ENCODE peak calls at places on chromosomes 12 and 14, in four cellular contexts. C is NB4, Z is adrenal gland, W is body of pancreas. O is an unnamed sample.

GRCh38 chr14:67999290-67999689 is 179.7 kb downstream of the RAD51B start:
- DNase-seq in C (no peak), Z (no peak), W (no peak), O (no peak)

GRCh38 chr14:73740921-73741326 is 26.7 kb upstream of the PNMA1 start:
- DNase-seq in C (no peak), Z (peak), W (peak), O (peak)

GRCh38 chr12:6635856-6636521 is at the start of gene LPAR5:
- DNase-seq in C (peak), Z (peak), W (no peak), O (peak)

GRCh38 chr12:47794679-47795078 is 21.6 kb downstream of the SLC48A1 start:
- DNase-seq in C (no peak), Z (no peak), W (no peak), O (no peak)

GRCh38 chr12:89949457-89950195 is 241.0 kb upstream of the ATP2B1 start:
- DNase-seq in C (no peak), Z (no peak), W (no peak), O (no peak)

GRCh38 chr12:28925726-28926376 is 223.2 kb upstream of the FAR2 start:
- DNase-seq in C (no peak), Z (no peak), W (no peak), O (no peak)

GRCh38 chr14:33229269-33229924 is 290.7 kb downstream of the NPAS3 start:
- DNase-seq in C (no peak), Z (no peak), W (no peak), O (no peak)

GRCh38 chr12:6370576-6370935 is 4.8 kb downstream of the SCNN1A start:
- DNase-seq in C (no peak), Z (no peak), W (no peak), O (no peak)

GRCh38 chr12:92602476-92602875 is 100.3 kb upstream of the PLEKHG7 start:
- DNase-seq in C (no peak), Z (no peak), W (no peak), O (no peak)

GRCh38 chr14:64438181-64438839 is 27.0 kb upstream of the AKAP5 start:
- DNase-seq in C (no peak), Z (no peak), W (no peak), O (no peak)

GRCh38 chr12:132161046-132161781 is 17.0 kb downstream of the NOC4L start:
- DNase-seq in C (peak), Z (no peak), W (no peak), O (no peak)

GRCh38 chr14:53306267-53306721 is 153.2 kb upstream of the DDHD1 start:
- DNase-seq in C (peak), Z (peak), W (peak), O (peak)

GRCh38 chr14:32430326-32430725 is 101.2 kb downstream of the AKAP6 start:
- DNase-seq in C (no peak), Z (no peak), W (no peak), O (no peak)

GRCh38 chr12:2456813-2457186 is 338.0 kb upstream of the FKBP4 start:
- DNase-seq in C (no peak), Z (no peak), W (no peak), O (no peak)

GRCh38 chr12:104060791-104061190 is 3.5 kb upstream of the HCFC2 start:
- DNase-seq in C (no peak), Z (no peak), W (no peak), O (no peak)

GRCh38 chr12:100871335-100871734 is 76.8 kb downstream of the ANO4 start:
- DNase-seq in C (no peak), Z (no peak), W (no peak), O (no peak)

GRCh38 chr12:96198970-96199369 is 4.8 kb downstream of the ELK3 start:
- DNase-seq in C (peak), Z (no peak), W (no peak), O (no peak)

GRCh38 chr14:87430810-87431209 is 562.2 kb downstream of the GALC start:
- DNase-seq in C (no peak), Z (no peak), W (no peak), O (no peak)

GRCh38 chr12:122730215-122731014 is at the start of gene HCAR1:
- DNase-seq in C (no peak), Z (no peak), W (no peak), O (peak)

GRCh38 chr14:50677527-50678063 is 9.5 kb upstream of the SAV1 start:
- DNase-seq in C (peak), Z (no peak), W (no peak), O (no peak)

GRCh38 chr12:49428652-49429549 is 61.6 kb downstream of the SPATS2 start:
- DNase-seq in C (peak), Z (no peak), W (no peak), O (no peak)

GRCh38 chr12:10301103-10301502 is 6.6 kb upstream of the KLRD1 start:
- DNase-seq in C (no peak), Z (no peak), W (no peak), O (no peak)

GRCh38 chr12:111600296-111600562 is 1.1 kb upstream of the ATXN2 start:
- DNase-seq in C (no peak), Z (no peak), W (no peak), O (no peak)

GRCh38 chr12:25718081-25718731 is 165.1 kb upstream of the LMNTD1 start:
- DNase-seq in C (no peak), Z (no peak), W (no peak), O (no peak)

GRCh38 chr12:120412421-120412820 is 25.5 kb upstream of the COX6A1 start:
- DNase-seq in C (no peak), Z (no peak), W (no peak), O (no peak)

GRCh38 chr14:72616294-72616693 is 277.6 kb downstream of the DPF3 start:
- DNase-seq in C (no peak), Z (no peak), W (no peak), O (no peak)

GRCh38 chr12:11787437-11787836 is 138.0 kb downstream of the ETV6 start:
- DNase-seq in C (no peak), Z (no peak), W (no peak), O (no peak)

GRCh38 chr12:11782914-11783420 is 133.5 kb downstream of the ETV6 start:
- DNase-seq in C (no peak), Z (no peak), W (no peak), O (no peak)

GRCh38 chr12:11787921-11788849 is 138.7 kb downstream of the ETV6 start:
- DNase-seq in C (no peak), Z (no peak), W (no peak), O (no peak)

GRCh38 chr12:11785722-11786121 is 136.2 kb downstream of the ETV6 start:
- DNase-seq in C (no peak), Z (no peak), W (no peak), O (no peak)

DNA sequence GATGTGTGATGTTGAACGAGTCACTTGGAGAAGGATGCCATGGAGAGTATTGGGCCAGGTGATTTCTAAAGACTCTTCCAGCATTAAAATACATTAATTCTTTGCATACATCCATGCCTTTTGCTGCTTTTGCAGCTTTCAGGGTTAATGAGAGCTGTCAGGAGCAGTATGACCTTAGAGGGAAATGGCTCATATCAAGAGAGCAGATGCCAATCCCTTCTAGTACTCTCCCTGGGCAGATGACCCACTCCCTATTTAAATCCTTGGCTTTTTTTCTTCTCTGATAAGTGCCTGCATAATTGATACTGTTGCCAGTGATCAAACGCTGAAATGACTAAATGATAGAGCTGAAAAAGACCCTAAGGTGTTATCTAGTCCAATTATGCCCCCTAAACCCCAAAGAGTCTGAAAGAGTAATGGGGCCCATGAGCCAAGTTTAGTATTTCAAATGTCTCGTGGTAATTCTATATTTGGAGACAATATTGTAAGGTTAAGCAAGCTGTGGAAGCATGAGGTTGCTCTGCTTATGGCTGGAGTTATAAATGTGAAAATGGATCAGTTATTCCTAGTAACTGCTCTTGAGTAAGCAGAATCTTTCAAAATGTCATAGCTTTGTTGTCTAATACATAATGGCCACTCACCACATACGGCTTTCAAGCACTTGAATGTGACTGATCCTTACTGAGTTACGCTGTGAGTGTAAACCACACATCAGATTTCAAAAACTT is 137.3 kb downstream of the ETV6 start:
- DNase-seq in C (no peak), Z (no peak), W (no peak), O (no peak)
- TF ChIP-seq CTCF in C (no peak), Z (no peak), W (no peak), O (no peak)

DNA sequence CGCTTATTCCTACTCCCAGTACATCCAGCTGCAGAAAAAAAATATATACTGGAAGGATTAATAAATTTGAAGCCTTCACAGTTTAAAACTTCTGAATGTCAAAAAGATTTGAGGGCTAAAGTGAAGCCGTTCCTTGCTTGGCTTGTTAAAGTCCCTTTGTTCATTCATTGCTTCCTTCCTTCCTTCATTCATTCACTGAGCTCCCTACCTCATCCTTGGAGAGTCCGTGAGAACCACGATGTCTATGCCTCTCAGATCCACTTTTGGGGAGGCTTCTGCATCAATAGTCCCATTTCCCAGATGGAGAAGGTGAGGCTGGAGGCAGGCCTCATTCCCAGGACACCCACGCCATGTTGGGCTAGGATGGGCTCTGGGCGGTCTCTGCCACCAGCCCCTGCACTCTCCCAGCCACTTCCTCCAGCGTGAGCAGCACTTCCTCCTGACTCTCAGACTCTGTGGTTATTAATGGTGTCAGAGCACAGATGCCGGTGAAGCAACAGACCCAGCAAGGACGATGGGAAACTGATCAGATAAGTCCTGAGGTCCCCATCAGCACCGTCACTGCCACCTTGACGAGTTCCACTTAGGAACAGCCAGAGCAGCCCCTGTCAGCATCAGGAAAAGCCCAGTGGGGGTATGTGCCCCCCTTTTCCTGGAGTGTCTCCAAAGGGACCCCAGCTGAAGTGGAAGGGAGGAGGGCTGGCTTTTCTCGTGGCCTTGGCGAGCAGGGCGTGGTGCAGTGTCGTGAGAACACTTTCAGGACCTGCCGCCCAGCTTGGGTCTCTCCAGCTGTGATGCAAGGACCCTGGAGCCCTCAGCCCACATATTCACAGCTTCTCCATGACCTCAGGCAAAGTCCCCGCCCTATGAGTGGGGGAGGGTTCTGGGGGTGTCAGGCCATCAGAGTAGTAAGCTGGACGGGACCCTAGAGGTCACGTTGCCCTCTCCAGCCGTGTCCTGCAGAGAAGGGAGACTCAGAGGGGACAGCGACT is 21.2 kb downstream of the ASB2 start:
- DNase-seq in C (peak), Z (no peak), W (no peak), O (no peak)
- H3K4me3 ChIP-seq in C (peak), Z (no peak), W (no peak), O (peak)

GRCh38 chr12:53599579-53599978 is 26.6 kb downstream of the ATF7 start:
- DNase-seq in C (no peak), Z (no peak), W (no peak), O (no peak)
- TF ChIP-seq CTCF in C (no peak), Z (peak), W (peak), O (no peak)

DNA sequence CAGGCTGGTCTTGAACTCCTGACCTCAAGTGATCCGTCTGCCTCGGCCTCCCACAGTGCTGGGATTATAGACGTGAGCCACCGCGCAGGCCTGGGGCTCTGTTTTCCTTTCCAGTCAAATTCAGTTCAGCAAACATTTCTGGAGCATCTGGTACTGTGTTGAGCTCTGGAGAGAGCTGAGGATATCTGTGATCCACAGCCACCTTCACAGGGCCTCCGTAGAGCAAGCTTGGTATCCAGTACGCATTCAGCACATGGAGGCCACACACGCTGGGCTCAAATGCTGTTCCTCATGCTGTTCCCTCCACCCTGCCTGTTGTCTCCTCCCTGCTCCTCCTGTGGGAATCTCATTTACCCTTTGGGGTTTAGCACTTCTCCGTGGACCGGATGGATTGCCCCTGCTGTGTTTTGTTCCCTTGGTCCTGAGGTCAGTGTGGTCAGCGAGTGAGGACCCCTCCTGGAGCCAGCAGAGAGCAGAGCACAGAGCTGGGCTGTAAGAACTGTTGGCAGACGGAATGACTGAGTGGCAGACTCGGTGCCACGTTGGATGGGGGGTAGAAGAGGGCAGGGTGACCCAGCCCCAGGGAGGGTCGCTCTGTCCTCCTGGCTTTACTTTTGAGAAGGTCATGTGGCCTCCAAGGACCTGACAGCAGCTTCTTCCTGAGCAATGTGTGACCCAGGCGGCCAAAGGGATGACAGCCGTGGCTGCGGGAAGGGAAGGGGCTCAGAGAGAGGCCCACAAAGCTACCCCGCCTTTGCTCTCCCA is 891 bp downstream of the RPS6KL1 start:
- DNase-seq in C (no peak), Z (no peak), W (no peak), O (no peak)
- H3K4me3 ChIP-seq in C (peak), Z (no peak), W (peak), O (peak)

DNA sequence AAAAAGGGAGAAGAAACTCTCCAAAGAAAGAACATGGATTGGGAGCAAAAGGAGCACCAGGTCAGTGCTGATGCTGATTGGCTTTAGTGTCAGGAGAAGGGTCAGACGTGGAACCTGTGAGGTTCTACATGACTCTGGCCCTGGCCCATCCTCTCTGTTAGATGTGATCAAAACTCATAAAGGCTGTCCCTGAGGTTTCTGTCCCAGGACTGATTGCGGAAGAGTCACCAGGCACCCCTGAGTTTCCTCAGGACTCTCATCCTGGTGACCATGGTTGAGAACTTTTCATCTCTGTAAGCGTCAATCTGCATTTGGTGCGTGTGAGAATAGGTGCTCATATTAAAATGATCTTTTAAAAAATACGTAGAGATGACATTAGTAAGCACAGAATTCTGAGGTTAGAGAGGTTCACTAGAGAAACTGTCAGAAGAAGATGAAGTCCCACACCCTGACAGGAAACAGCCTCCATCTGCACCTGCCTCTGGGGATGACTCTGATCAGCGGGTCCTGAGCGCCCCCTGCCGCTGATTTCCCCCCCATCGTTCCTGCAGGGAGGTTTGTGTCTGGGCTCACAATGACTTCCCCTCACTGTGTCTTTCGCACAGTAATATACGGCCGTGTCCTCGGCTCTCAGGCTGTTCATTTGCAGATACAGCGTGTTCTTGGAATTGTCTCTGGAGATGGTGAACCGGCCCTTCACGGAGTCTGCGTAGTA is 741.8 kb downstream of the TMEM121 start:
- DNase-seq in C (peak), Z (peak), W (peak), O (peak)
- TF ChIP-seq CTCF in C (peak), Z (no peak), W (no peak), O (peak)

GRCh38 chr12:119181944-119182343 is 3.2 kb downstream of the HSPB8 start:
- DNase-seq in C (no peak), Z (no peak), W (no peak), O (no peak)
- H3K4me3 ChIP-seq in C (no peak), Z (no peak), W (no peak), O (peak)